ENCODE peak calls at places on chromosomes 4 and X, in eight cellular contexts. One of them, this sample, is unnamed.

GRCh38 chr4:54543088-54543795 is 114.5 kb upstream of the KIT start:
- DNase-seq in left lung: no peak
- DNase-seq in mammary epithelial cell: peak; percentile 83
- DNase-seq in effector memory CD4-positive, alpha-beta T cell: no peak
- DNase-seq in naive B cell: no peak
- DNase-seq in transverse colon: no peak
- DNase-seq in left ventricle myocardium inferior: no peak
- DNase-seq in activated T-helper 1 cell treated with Interleukin-2 at 50 U/mL for 16 hours: no peak
- DNase-seq in this sample: no peak

GRCh38 chrX:123475068-123475724 is 257.7 kb downstream of the THOC2 start:
- DNase-seq in left lung: no peak
- DNase-seq in mammary epithelial cell: peak; percentile 24
- DNase-seq in effector memory CD4-positive, alpha-beta T cell: no peak
- DNase-seq in naive B cell: no peak
- DNase-seq in transverse colon: no peak
- DNase-seq in left ventricle myocardium inferior: no peak
- DNase-seq in activated T-helper 1 cell treated with Interleukin-2 at 50 U/mL for 16 hours: no peak
- DNase-seq in this sample: no peak

GRCh38 chr4:27929141-27929540 is 1068.5 kb downstream of the STIM2 start:
- DNase-seq in left lung: no peak
- DNase-seq in mammary epithelial cell: peak; percentile 4
- DNase-seq in effector memory CD4-positive, alpha-beta T cell: no peak
- DNase-seq in naive B cell: no peak
- DNase-seq in transverse colon: no peak
- DNase-seq in left ventricle myocardium inferior: no peak
- DNase-seq in activated T-helper 1 cell treated with Interleukin-2 at 50 U/mL for 16 hours: no peak
- DNase-seq in this sample: no peak

GRCh38 chr4:75678473-75678872 is 5.3 kb upstream of the G3BP2 start:
- DNase-seq in left lung: no peak
- DNase-seq in mammary epithelial cell: no peak
- DNase-seq in effector memory CD4-positive, alpha-beta T cell: no peak
- DNase-seq in naive B cell: no peak
- DNase-seq in transverse colon: no peak
- DNase-seq in left ventricle myocardium inferior: no peak
- DNase-seq in activated T-helper 1 cell treated with Interleukin-2 at 50 U/mL for 16 hours: no peak
- DNase-seq in this sample: no peak

GRCh38 chr4:186770446-186771175 is 47.0 kb upstream of the FAT1 start:
- DNase-seq in left lung: no peak
- DNase-seq in mammary epithelial cell: peak; percentile 73
- DNase-seq in effector memory CD4-positive, alpha-beta T cell: no peak
- DNase-seq in naive B cell: no peak
- DNase-seq in transverse colon: no peak
- DNase-seq in left ventricle myocardium inferior: no peak
- DNase-seq in activated T-helper 1 cell treated with Interleukin-2 at 50 U/mL for 16 hours: no peak
- DNase-seq in this sample: no peak

GRCh38 chrX:155028749-155029360 is 2.2 kb downstream of the FUNDC2 start:
- DNase-seq in left lung: no peak
- DNase-seq in mammary epithelial cell: peak; percentile 39
- DNase-seq in effector memory CD4-positive, alpha-beta T cell: no peak
- DNase-seq in naive B cell: no peak
- DNase-seq in transverse colon: no peak
- DNase-seq in left ventricle myocardium inferior: no peak
- DNase-seq in activated T-helper 1 cell treated with Interleukin-2 at 50 U/mL for 16 hours: no peak
- DNase-seq in this sample: no peak

GRCh38 chr4:160414516-160414915 is 1311.6 kb downstream of the RAPGEF2 start:
- DNase-seq in left lung: no peak
- DNase-seq in mammary epithelial cell: no peak
- DNase-seq in effector memory CD4-positive, alpha-beta T cell: no peak
- DNase-seq in naive B cell: no peak
- DNase-seq in transverse colon: no peak
- DNase-seq in left ventricle myocardium inferior: no peak
- DNase-seq in activated T-helper 1 cell treated with Interleukin-2 at 50 U/mL for 16 hours: no peak
- DNase-seq in this sample: no peak

GRCh38 chrX:56233682-56234081 is 1.5 kb downstream of the KLF8 start:
- DNase-seq in left lung: peak; percentile 78
- DNase-seq in mammary epithelial cell: peak; percentile 81
- DNase-seq in effector memory CD4-positive, alpha-beta T cell: no peak
- DNase-seq in naive B cell: peak; percentile 17
- DNase-seq in transverse colon: peak; percentile 45
- DNase-seq in left ventricle myocardium inferior: peak; percentile 37
- DNase-seq in activated T-helper 1 cell treated with Interleukin-2 at 50 U/mL for 16 hours: no peak
- DNase-seq in this sample: no peak

GRCh38 chr4:2788101-2788500 is 4.8 kb upstream of the SH3BP2 start:
- DNase-seq in left lung: no peak
- DNase-seq in mammary epithelial cell: no peak
- DNase-seq in effector memory CD4-positive, alpha-beta T cell: no peak
- DNase-seq in naive B cell: no peak
- DNase-seq in transverse colon: no peak
- DNase-seq in left ventricle myocardium inferior: no peak
- DNase-seq in activated T-helper 1 cell treated with Interleukin-2 at 50 U/mL for 16 hours: no peak
- DNase-seq in this sample: no peak

GRCh38 chrX:1111543-1112300 is 100.7 kb downstream of the CRLF2 start:
- DNase-seq in left lung: no peak
- DNase-seq in mammary epithelial cell: no peak
- DNase-seq in effector memory CD4-positive, alpha-beta T cell: no peak
- DNase-seq in naive B cell: no peak
- DNase-seq in transverse colon: no peak
- DNase-seq in left ventricle myocardium inferior: no peak
- DNase-seq in activated T-helper 1 cell treated with Interleukin-2 at 50 U/mL for 16 hours: no peak
- DNase-seq in this sample: no peak

GRCh38 chr4:69830529-69831269 is 29.2 kb downstream of the SULT1E1 start:
- DNase-seq in left lung: no peak
- DNase-seq in mammary epithelial cell: peak; percentile 34
- DNase-seq in effector memory CD4-positive, alpha-beta T cell: no peak
- DNase-seq in naive B cell: no peak
- DNase-seq in transverse colon: peak; percentile 71
- DNase-seq in left ventricle myocardium inferior: no peak
- DNase-seq in activated T-helper 1 cell treated with Interleukin-2 at 50 U/mL for 16 hours: no peak
- DNase-seq in this sample: peak; percentile 62

GRCh38 chrX:8305336-8305735 is 134.3 kb upstream of the VCX2 start:
- DNase-seq in left lung: no peak
- DNase-seq in mammary epithelial cell: no peak
- DNase-seq in effector memory CD4-positive, alpha-beta T cell: no peak
- DNase-seq in naive B cell: no peak
- DNase-seq in transverse colon: no peak
- DNase-seq in left ventricle myocardium inferior: no peak
- DNase-seq in activated T-helper 1 cell treated with Interleukin-2 at 50 U/mL for 16 hours: no peak
- DNase-seq in this sample: no peak

GRCh38 chrX:129754266-129755024 is 15.7 kb downstream of the XPNPEP2 start:
- DNase-seq in left lung: no peak
- DNase-seq in mammary epithelial cell: no peak
- DNase-seq in effector memory CD4-positive, alpha-beta T cell: no peak
- DNase-seq in naive B cell: no peak
- DNase-seq in transverse colon: no peak
- DNase-seq in left ventricle myocardium inferior: no peak
- DNase-seq in activated T-helper 1 cell treated with Interleukin-2 at 50 U/mL for 16 hours: no peak
- DNase-seq in this sample: no peak

GRCh38 chr4:138501614-138502013 is 259.5 kb upstream of the SLC7A11 start:
- DNase-seq in left lung: no peak
- DNase-seq in mammary epithelial cell: no peak
- DNase-seq in effector memory CD4-positive, alpha-beta T cell: no peak
- DNase-seq in naive B cell: no peak
- DNase-seq in transverse colon: no peak
- DNase-seq in left ventricle myocardium inferior: no peak
- DNase-seq in activated T-helper 1 cell treated with Interleukin-2 at 50 U/mL for 16 hours: no peak
- DNase-seq in this sample: no peak

GRCh38 chr4:88689877-88690276 is 7.8 kb downstream of the NAP1L5 start:
- DNase-seq in left lung: no peak
- DNase-seq in mammary epithelial cell: no peak
- DNase-seq in effector memory CD4-positive, alpha-beta T cell: no peak
- DNase-seq in naive B cell: no peak
- DNase-seq in transverse colon: no peak
- DNase-seq in left ventricle myocardium inferior: no peak
- DNase-seq in activated T-helper 1 cell treated with Interleukin-2 at 50 U/mL for 16 hours: no peak
- DNase-seq in this sample: no peak

GRCh38 chr4:140149851-140150635 is 3.9 kb downstream of the MAML3 start:
- DNase-seq in left lung: peak; percentile 89
- DNase-seq in mammary epithelial cell: peak; percentile 61
- DNase-seq in effector memory CD4-positive, alpha-beta T cell: peak; percentile 46
- DNase-seq in naive B cell: peak; percentile 72
- DNase-seq in transverse colon: peak; percentile 85
- DNase-seq in left ventricle myocardium inferior: peak; percentile 74
- DNase-seq in activated T-helper 1 cell treated with Interleukin-2 at 50 U/mL for 16 hours: peak; percentile 51
- DNase-seq in this sample: peak; percentile 48

GRCh38 chr4:123297836-123298235 is 98.8 kb upstream of the SPRY1 start:
- DNase-seq in left lung: no peak
- DNase-seq in mammary epithelial cell: no peak
- DNase-seq in effector memory CD4-positive, alpha-beta T cell: no peak
- DNase-seq in naive B cell: no peak
- DNase-seq in transverse colon: no peak
- DNase-seq in left ventricle myocardium inferior: no peak
- DNase-seq in activated T-helper 1 cell treated with Interleukin-2 at 50 U/mL for 16 hours: no peak
- DNase-seq in this sample: no peak

GRCh38 chrX:101950581-101950980 is 18.8 kb upstream of the ZMAT1 start:
- DNase-seq in left lung: no peak
- DNase-seq in mammary epithelial cell: no peak
- DNase-seq in effector memory CD4-positive, alpha-beta T cell: no peak
- DNase-seq in naive B cell: no peak
- DNase-seq in transverse colon: no peak
- DNase-seq in left ventricle myocardium inferior: no peak
- DNase-seq in activated T-helper 1 cell treated with Interleukin-2 at 50 U/mL for 16 hours: no peak
- DNase-seq in this sample: no peak

GRCh38 chr4:24831637-24832036 is 36.3 kb downstream of the SOD3 start:
- DNase-seq in left lung: no peak
- DNase-seq in mammary epithelial cell: no peak
- DNase-seq in effector memory CD4-positive, alpha-beta T cell: no peak
- DNase-seq in naive B cell: no peak
- DNase-seq in transverse colon: no peak
- DNase-seq in left ventricle myocardium inferior: no peak
- DNase-seq in activated T-helper 1 cell treated with Interleukin-2 at 50 U/mL for 16 hours: no peak
- DNase-seq in this sample: no peak

GRCh38 chr4:183348706-183349659 is 26.8 kb upstream of the CLDN24 start:
- DNase-seq in left lung: no peak
- DNase-seq in mammary epithelial cell: peak; percentile 19
- DNase-seq in effector memory CD4-positive, alpha-beta T cell: no peak
- DNase-seq in naive B cell: no peak
- DNase-seq in transverse colon: no peak
- DNase-seq in left ventricle myocardium inferior: no peak
- DNase-seq in activated T-helper 1 cell treated with Interleukin-2 at 50 U/mL for 16 hours: no peak
- DNase-seq in this sample: no peak

GRCh38 chr4:131499139-131499873 is 1649.8 kb upstream of the PCDH10 start:
- DNase-seq in left lung: peak; percentile 31
- DNase-seq in mammary epithelial cell: peak; percentile 82
- DNase-seq in effector memory CD4-positive, alpha-beta T cell: no peak
- DNase-seq in naive B cell: no peak
- DNase-seq in transverse colon: no peak
- DNase-seq in left ventricle myocardium inferior: no peak
- DNase-seq in activated T-helper 1 cell treated with Interleukin-2 at 50 U/mL for 16 hours: no peak
- DNase-seq in this sample: no peak

GRCh38 chrX:38805294-38806053 is 4.2 kb downstream of the MID1IP1 start:
- DNase-seq in left lung: peak; percentile 92
- DNase-seq in mammary epithelial cell: peak; percentile 70
- DNase-seq in effector memory CD4-positive, alpha-beta T cell: peak; percentile 56
- DNase-seq in naive B cell: peak; percentile 58
- DNase-seq in transverse colon: peak; percentile 71
- DNase-seq in left ventricle myocardium inferior: peak; percentile 67
- DNase-seq in activated T-helper 1 cell treated with Interleukin-2 at 50 U/mL for 16 hours: peak; percentile 50
- DNase-seq in this sample: no peak

GRCh38 chrX:49227726-49228125 is 5.4 kb downstream of the CACNA1F start:
- DNase-seq in left lung: no peak
- DNase-seq in mammary epithelial cell: no peak
- DNase-seq in effector memory CD4-positive, alpha-beta T cell: no peak
- DNase-seq in naive B cell: no peak
- DNase-seq in transverse colon: no peak
- DNase-seq in left ventricle myocardium inferior: no peak
- DNase-seq in activated T-helper 1 cell treated with Interleukin-2 at 50 U/mL for 16 hours: no peak
- DNase-seq in this sample: no peak

GRCh38 chrX:49247916-49248811 is 12.9 kb downstream of the CCDC22 start:
- DNase-seq in left lung: no peak
- DNase-seq in mammary epithelial cell: no peak
- DNase-seq in effector memory CD4-positive, alpha-beta T cell: no peak
- DNase-seq in naive B cell: no peak
- DNase-seq in transverse colon: no peak
- DNase-seq in left ventricle myocardium inferior: no peak
- DNase-seq in activated T-helper 1 cell treated with Interleukin-2 at 50 U/mL for 16 hours: no peak
- DNase-seq in this sample: no peak

GRCh38 chr4:156515295-156515694 is 456.3 kb downstream of the PDGFC start:
- DNase-seq in left lung: no peak
- DNase-seq in mammary epithelial cell: no peak
- DNase-seq in effector memory CD4-positive, alpha-beta T cell: no peak
- DNase-seq in naive B cell: no peak
- DNase-seq in transverse colon: no peak
- DNase-seq in left ventricle myocardium inferior: no peak
- DNase-seq in activated T-helper 1 cell treated with Interleukin-2 at 50 U/mL for 16 hours: no peak
- DNase-seq in this sample: no peak

GRCh38 chr4:2843909-2844584 is 403 bp downstream of the ADD1 start:
- DNase-seq in left lung: peak; percentile 87
- DNase-seq in mammary epithelial cell: peak; percentile 30
- DNase-seq in effector memory CD4-positive, alpha-beta T cell: no peak
- DNase-seq in naive B cell: no peak
- DNase-seq in transverse colon: peak; percentile 50
- DNase-seq in left ventricle myocardium inferior: peak; percentile 61
- DNase-seq in activated T-helper 1 cell treated with Interleukin-2 at 50 U/mL for 16 hours: no peak
- DNase-seq in this sample: no peak